ENCODE peak calls at places on chromosome 1, in eight cellular contexts. One of them, this sample, is unnamed.

GRCh38 chr1:164163291-164163845 is 395.6 kb upstream of the PBX1 start:
- DNase-seq in right cardiac atrium: no peak
- DNase-seq in epithelial cell of esophagus: no peak
- DNase-seq in CD4-positive, CD25-positive, alpha-beta regulatory T cell: no peak
- DNase-seq in AG10803: no peak
- DNase-seq in RWPE2: no peak
- DNase-seq in aorta: no peak
- DNase-seq in lower lobe of right lung: no peak
- DNase-seq in this sample: no peak

GRCh38 chr1:204455063-204455830 is 39.4 kb downstream of the PIK3C2B start:
- DNase-seq in aorta: no peak
- DNase-seq in RWPE2: no peak
- DNase-seq in epithelial cell of esophagus: no peak
- DNase-seq in right cardiac atrium: no peak
- DNase-seq in lower lobe of right lung: no peak
- DNase-seq in AG10803: no peak
- DNase-seq in CD4-positive, CD25-positive, alpha-beta regulatory T cell: no peak
- DNase-seq in this sample: no peak

GRCh38 chr1:35748326-35748725 is 21.5 kb downstream of the CLSPN start:
- DNase-seq in RWPE2: no peak
- DNase-seq in epithelial cell of esophagus: peak; percentile 94
- DNase-seq in CD4-positive, CD25-positive, alpha-beta regulatory T cell: no peak
- DNase-seq in AG10803: no peak
- DNase-seq in right cardiac atrium: no peak
- DNase-seq in aorta: no peak
- DNase-seq in lower lobe of right lung: no peak
- DNase-seq in this sample: no peak

GRCh38 chr1:225290244-225290643 is 137.6 kb downstream of the LBR start:
- DNase-seq in RWPE2: no peak
- DNase-seq in lower lobe of right lung: no peak
- DNase-seq in epithelial cell of esophagus: no peak
- DNase-seq in right cardiac atrium: no peak
- DNase-seq in aorta: no peak
- DNase-seq in AG10803: no peak
- DNase-seq in CD4-positive, CD25-positive, alpha-beta regulatory T cell: no peak
- DNase-seq in this sample: no peak

GRCh38 chr1:176205322-176205914 is 1.7 kb downstream of the COP1 start:
- DNase-seq in epithelial cell of esophagus: peak; percentile 50
- DNase-seq in RWPE2: no peak
- DNase-seq in AG10803: no peak
- DNase-seq in right cardiac atrium: no peak
- DNase-seq in CD4-positive, CD25-positive, alpha-beta regulatory T cell: no peak
- DNase-seq in lower lobe of right lung: no peak
- DNase-seq in aorta: no peak
- DNase-seq in this sample: no peak

GRCh38 chr1:82837261-82837660 is 1036.5 kb downstream of the ADGRL2 start:
- DNase-seq in epithelial cell of esophagus: peak; percentile 6
- DNase-seq in lower lobe of right lung: no peak
- DNase-seq in aorta: no peak
- DNase-seq in CD4-positive, CD25-positive, alpha-beta regulatory T cell: no peak
- DNase-seq in RWPE2: no peak
- DNase-seq in AG10803: no peak
- DNase-seq in right cardiac atrium: no peak
- DNase-seq in this sample: no peak

GRCh38 chr1:209670441-209671082 is 4.7 kb upstream of the G0S2 start:
- DNase-seq in RWPE2: no peak
- DNase-seq in CD4-positive, CD25-positive, alpha-beta regulatory T cell: no peak
- DNase-seq in right cardiac atrium: no peak
- DNase-seq in AG10803: no peak
- DNase-seq in epithelial cell of esophagus: no peak
- DNase-seq in lower lobe of right lung: no peak
- DNase-seq in aorta: no peak
- DNase-seq in this sample: no peak

GRCh38 chr1:156493154-156493631 is 7.4 kb downstream of the MEF2D start:
- DNase-seq in RWPE2: no peak
- DNase-seq in AG10803: no peak
- DNase-seq in CD4-positive, CD25-positive, alpha-beta regulatory T cell: no peak
- DNase-seq in aorta: no peak
- DNase-seq in lower lobe of right lung: no peak
- DNase-seq in epithelial cell of esophagus: no peak
- DNase-seq in right cardiac atrium: peak; percentile 75
- DNase-seq in this sample: no peak

GRCh38 chr1:116326486-116326885 is 46.6 kb upstream of the ATP1A1 start:
- DNase-seq in CD4-positive, CD25-positive, alpha-beta regulatory T cell: no peak
- DNase-seq in AG10803: no peak
- DNase-seq in RWPE2: no peak
- DNase-seq in aorta: no peak
- DNase-seq in lower lobe of right lung: no peak
- DNase-seq in right cardiac atrium: no peak
- DNase-seq in epithelial cell of esophagus: no peak
- DNase-seq in this sample: no peak

GRCh38 chr1:43121251-43121650 is 50.8 kb downstream of the EBNA1BP2 start:
- DNase-seq in lower lobe of right lung: no peak
- DNase-seq in CD4-positive, CD25-positive, alpha-beta regulatory T cell: no peak
- DNase-seq in right cardiac atrium: no peak
- DNase-seq in epithelial cell of esophagus: peak; percentile 20
- DNase-seq in AG10803: no peak
- DNase-seq in RWPE2: no peak
- DNase-seq in aorta: no peak
- DNase-seq in this sample: no peak

GRCh38 chr1:58397187-58397820 is 149.2 kb downstream of the OMA1 start:
- DNase-seq in right cardiac atrium: no peak
- DNase-seq in lower lobe of right lung: no peak
- DNase-seq in RWPE2: peak; percentile 49
- DNase-seq in aorta: no peak
- DNase-seq in epithelial cell of esophagus: peak; percentile 69
- DNase-seq in CD4-positive, CD25-positive, alpha-beta regulatory T cell: no peak
- DNase-seq in AG10803: peak; percentile 90
- DNase-seq in this sample: peak; percentile 45

GRCh38 chr1:56285554-56286402 is 293.6 kb downstream of the PLPP3 start:
- DNase-seq in aorta: no peak
- DNase-seq in lower lobe of right lung: no peak
- DNase-seq in epithelial cell of esophagus: no peak
- DNase-seq in AG10803: peak; percentile 83
- DNase-seq in RWPE2: no peak
- DNase-seq in right cardiac atrium: no peak
- DNase-seq in CD4-positive, CD25-positive, alpha-beta regulatory T cell: no peak
- DNase-seq in this sample: no peak

GRCh38 chr1:96790599-96790998 is 69.0 kb downstream of the PTBP2 start:
- DNase-seq in CD4-positive, CD25-positive, alpha-beta regulatory T cell: no peak
- DNase-seq in RWPE2: no peak
- DNase-seq in right cardiac atrium: no peak
- DNase-seq in AG10803: no peak
- DNase-seq in aorta: no peak
- DNase-seq in lower lobe of right lung: no peak
- DNase-seq in epithelial cell of esophagus: no peak
- DNase-seq in this sample: no peak

GRCh38 chr1:2595812-2596529 is 9.4 kb downstream of the PRXL2B start:
- DNase-seq in right cardiac atrium: no peak
- DNase-seq in epithelial cell of esophagus: no peak
- DNase-seq in RWPE2: peak; percentile 63
- DNase-seq in aorta: peak; percentile 60
- DNase-seq in CD4-positive, CD25-positive, alpha-beta regulatory T cell: no peak
- DNase-seq in AG10803: no peak
- DNase-seq in lower lobe of right lung: no peak
- DNase-seq in this sample: no peak

GRCh38 chr1:68291763-68292384 is 59.6 kb upstream of the WLS start:
- DNase-seq in AG10803: no peak
- DNase-seq in aorta: no peak
- DNase-seq in RWPE2: no peak
- DNase-seq in right cardiac atrium: no peak
- DNase-seq in epithelial cell of esophagus: no peak
- DNase-seq in lower lobe of right lung: no peak
- DNase-seq in CD4-positive, CD25-positive, alpha-beta regulatory T cell: no peak
- DNase-seq in this sample: no peak

GRCh38 chr1:151158311-151158710 is 1.9 kb downstream of the TNFAIP8L2 start:
- DNase-seq in AG10803: no peak
- DNase-seq in RWPE2: no peak
- DNase-seq in aorta: peak; percentile 21
- DNase-seq in CD4-positive, CD25-positive, alpha-beta regulatory T cell: no peak
- DNase-seq in right cardiac atrium: peak; percentile 26
- DNase-seq in epithelial cell of esophagus: no peak
- DNase-seq in lower lobe of right lung: no peak
- DNase-seq in this sample: no peak

GRCh38 chr1:57474097-57474750 is 50.4 kb upstream of the DAB1 start:
- DNase-seq in right cardiac atrium: no peak
- DNase-seq in aorta: no peak
- DNase-seq in epithelial cell of esophagus: peak; percentile 18
- DNase-seq in lower lobe of right lung: no peak
- DNase-seq in RWPE2: no peak
- DNase-seq in AG10803: peak; percentile 44
- DNase-seq in CD4-positive, CD25-positive, alpha-beta regulatory T cell: no peak
- DNase-seq in this sample: no peak

GRCh38 chr1:162568802-162569201 is 7.3 kb downstream of the UAP1 start:
- DNase-seq in right cardiac atrium: no peak
- DNase-seq in aorta: no peak
- DNase-seq in CD4-positive, CD25-positive, alpha-beta regulatory T cell: no peak
- DNase-seq in epithelial cell of esophagus: no peak
- DNase-seq in lower lobe of right lung: no peak
- DNase-seq in RWPE2: no peak
- DNase-seq in AG10803: no peak
- DNase-seq in this sample: no peak

GRCh38 chr1:45348020-45348419 is 7.8 kb upstream of the MUTYH start:
- DNase-seq in RWPE2: no peak
- DNase-seq in lower lobe of right lung: no peak
- DNase-seq in epithelial cell of esophagus: peak; percentile 51
- DNase-seq in CD4-positive, CD25-positive, alpha-beta regulatory T cell: no peak
- DNase-seq in aorta: no peak
- DNase-seq in AG10803: peak; percentile 22
- DNase-seq in right cardiac atrium: no peak
- DNase-seq in this sample: no peak

GRCh38 chr1:32618673-32619221 is 31.6 kb downstream of the ZBTB8OS start:
- DNase-seq in aorta: no peak
- DNase-seq in CD4-positive, CD25-positive, alpha-beta regulatory T cell: no peak
- DNase-seq in RWPE2: no peak
- DNase-seq in lower lobe of right lung: no peak
- DNase-seq in AG10803: no peak
- DNase-seq in epithelial cell of esophagus: peak; percentile 19
- DNase-seq in right cardiac atrium: no peak
- DNase-seq in this sample: no peak

GRCh38 chr1:32622205-32622604 is 28.1 kb downstream of the ZBTB8OS start:
- DNase-seq in RWPE2: no peak
- DNase-seq in aorta: no peak
- DNase-seq in epithelial cell of esophagus: no peak
- DNase-seq in CD4-positive, CD25-positive, alpha-beta regulatory T cell: no peak
- DNase-seq in right cardiac atrium: no peak
- DNase-seq in AG10803: no peak
- DNase-seq in lower lobe of right lung: no peak
- DNase-seq in this sample: no peak

GRCh38 chr1:32622806-32623694 is 27.3 kb downstream of the ZBTB8OS start:
- DNase-seq in epithelial cell of esophagus: no peak
- DNase-seq in AG10803: no peak
- DNase-seq in lower lobe of right lung: no peak
- DNase-seq in aorta: no peak
- DNase-seq in RWPE2: no peak
- DNase-seq in right cardiac atrium: no peak
- DNase-seq in CD4-positive, CD25-positive, alpha-beta regulatory T cell: no peak
- DNase-seq in this sample: no peak

GRCh38 chr1:32623775-32624174 is 26.6 kb downstream of the ZBTB8OS start:
- DNase-seq in AG10803: no peak
- DNase-seq in RWPE2: no peak
- DNase-seq in aorta: no peak
- DNase-seq in CD4-positive, CD25-positive, alpha-beta regulatory T cell: no peak
- DNase-seq in epithelial cell of esophagus: no peak
- DNase-seq in lower lobe of right lung: no peak
- DNase-seq in right cardiac atrium: no peak
- DNase-seq in this sample: no peak

DNA sequence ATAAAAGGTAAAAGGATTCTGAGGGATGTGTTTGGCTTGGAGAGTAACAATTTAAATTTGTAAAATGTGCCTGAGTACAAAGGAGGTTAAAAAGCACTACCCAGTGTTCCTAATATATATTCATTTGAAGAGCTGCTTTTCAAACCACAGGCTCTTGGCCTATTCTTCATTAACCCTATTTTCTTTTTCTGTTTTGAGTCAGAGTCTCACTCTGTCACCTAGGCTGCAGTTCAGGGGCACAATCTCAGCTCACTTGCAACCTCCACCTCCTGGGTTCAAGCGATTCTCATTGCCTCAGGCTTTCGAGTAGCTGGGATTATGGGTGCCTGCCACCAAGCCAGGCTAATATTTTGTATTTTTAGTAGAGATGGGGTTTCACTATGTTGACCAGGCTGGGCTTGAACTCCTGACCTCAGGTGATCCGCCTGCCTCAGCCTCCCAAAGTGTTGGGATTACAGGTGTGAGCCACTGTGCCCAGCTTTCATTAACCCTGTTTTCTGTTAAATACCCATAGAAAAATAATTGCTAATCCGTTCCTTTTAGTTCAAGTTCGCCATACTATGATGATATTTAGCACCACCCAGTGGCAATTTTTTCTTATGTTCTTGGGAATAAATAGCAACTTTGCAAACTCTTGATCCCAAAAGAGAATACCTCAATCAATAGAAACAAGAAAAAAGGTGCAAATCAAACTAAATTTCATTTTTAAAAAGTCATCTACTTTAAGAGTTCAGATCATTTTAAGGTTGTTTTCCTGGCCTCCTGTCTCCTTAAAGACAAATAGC is 30.5 kb downstream of the ZBTB8OS start:
- DNase-seq in CD4-positive, CD25-positive, alpha-beta regulatory T cell: no peak
- DNase-seq in right cardiac atrium: no peak
- DNase-seq in lower lobe of right lung: no peak
- DNase-seq in RWPE2: no peak
- DNase-seq in epithelial cell of esophagus: peak; percentile 12
- DNase-seq in AG10803: peak; percentile 16
- DNase-seq in aorta: no peak
- DNase-seq in this sample: no peak
- H3K4me3 ChIP-seq in CD4-positive, CD25-positive, alpha-beta regulatory T cell: no peak overlapping the region
- H3K4me3 ChIP-seq in right cardiac atrium: no peak overlapping the region
- H3K4me3 ChIP-seq in lower lobe of right lung: no peak overlapping the region
- H3K4me3 ChIP-seq in RWPE2: no peak overlapping the region
- H3K4me3 ChIP-seq in epithelial cell of esophagus: no peak overlapping the region
- H3K4me3 ChIP-seq in AG10803: no peak overlapping the region
- H3K4me3 ChIP-seq in aorta: no peak overlapping the region
- H3K4me3 ChIP-seq in this sample: no peak overlapping the region

GRCh38 chr1:32742956-32743355 is 40.4 kb upstream of the SYNC start:
- DNase-seq in aorta: no peak
- DNase-seq in epithelial cell of esophagus: no peak
- DNase-seq in lower lobe of right lung: no peak
- DNase-seq in RWPE2: no peak
- DNase-seq in CD4-positive, CD25-positive, alpha-beta regulatory T cell: no peak
- DNase-seq in right cardiac atrium: no peak
- DNase-seq in AG10803: no peak
- DNase-seq in this sample: no peak
- H3K4me3 ChIP-seq in aorta: no peak overlapping the region
- H3K4me3 ChIP-seq in epithelial cell of esophagus: peak overlapping the region; percentile 73
- H3K4me3 ChIP-seq in lower lobe of right lung: peak overlapping the region; percentile 78
- H3K4me3 ChIP-seq in RWPE2: peak overlapping the region; percentile 69
- H3K4me3 ChIP-seq in CD4-positive, CD25-positive, alpha-beta regulatory T cell: no peak overlapping the region
- H3K4me3 ChIP-seq in right cardiac atrium: no peak overlapping the region
- H3K4me3 ChIP-seq in AG10803: peak overlapping the region; percentile 71
- H3K4me3 ChIP-seq in this sample: no peak overlapping the region

GRCh38 chr1:215083408-215083961 is 948 bp downstream of the KCNK2 start:
- DNase-seq in RWPE2: no peak
- DNase-seq in lower lobe of right lung: no peak
- DNase-seq in right cardiac atrium: peak; percentile 44
- DNase-seq in CD4-positive, CD25-positive, alpha-beta regulatory T cell: no peak
- DNase-seq in AG10803: peak; percentile 71
- DNase-seq in epithelial cell of esophagus: peak; percentile 6
- DNase-seq in aorta: peak; percentile 70
- DNase-seq in this sample: no peak
- H3K4me3 ChIP-seq in RWPE2: peak overlapping the region; percentile 36
- H3K4me3 ChIP-seq in lower lobe of right lung: peak overlapping the region; percentile 37
- H3K4me3 ChIP-seq in right cardiac atrium: peak overlapping the region; percentile 44
- H3K4me3 ChIP-seq in CD4-positive, CD25-positive, alpha-beta regulatory T cell: no peak overlapping the region
- H3K4me3 ChIP-seq in AG10803: peak overlapping the region; percentile 86
- H3K4me3 ChIP-seq in epithelial cell of esophagus: peak overlapping the region; percentile 43
- H3K4me3 ChIP-seq in aorta: peak overlapping the region; percentile 28
- H3K4me3 ChIP-seq in this sample: peak overlapping the region; percentile 66

GRCh38 chr1:171753685-171754380 is 12.0 kb upstream of the VAMP4 start:
- DNase-seq in AG10803: no peak
- DNase-seq in lower lobe of right lung: no peak
- DNase-seq in epithelial cell of esophagus: no peak
- DNase-seq in aorta: no peak
- DNase-seq in CD4-positive, CD25-positive, alpha-beta regulatory T cell: no peak
- DNase-seq in RWPE2: no peak
- DNase-seq in right cardiac atrium: no peak
- DNase-seq in this sample: no peak
- H3K4me3 ChIP-seq in AG10803: no peak overlapping the region
- H3K4me3 ChIP-seq in lower lobe of right lung: no peak overlapping the region
- H3K4me3 ChIP-seq in epithelial cell of esophagus: no peak overlapping the region
- H3K4me3 ChIP-seq in aorta: no peak overlapping the region
- H3K4me3 ChIP-seq in CD4-positive, CD25-positive, alpha-beta regulatory T cell: no peak overlapping the region
- H3K4me3 ChIP-seq in RWPE2: no peak overlapping the region
- H3K4me3 ChIP-seq in right cardiac atrium: no peak overlapping the region
- H3K4me3 ChIP-seq in this sample: no peak overlapping the region

This sample was measured in skeletal muscle cell.